ENCODE peak calls at places on chromosomes 4 and X, in four cellular contexts. One of them, this sample, is unnamed.
A peak's percentile ranks its signal among the peaks of the same experiment; 100 is the strongest.

GRCh38 chrX:150037041-150037440 is 98.8 kb upstream of the EOLA2 start:
- DNase-seq in cardiac muscle cell: peak; percentile 8
- DNase-seq in right cardiac atrium: no peak
- DNase-seq in endothelial cell of umbilical vein: peak; percentile 31
- DNase-seq in this sample: no peak

GRCh38 chr4:140187316-140187695 is 33.3 kb upstream of the MAML3 start:
- DNase-seq in endothelial cell of umbilical vein: no peak
- DNase-seq in cardiac muscle cell: no peak
- DNase-seq in right cardiac atrium: no peak
- DNase-seq in this sample: no peak

GRCh38 chr4:137641554-137641953 is 109.3 kb upstream of the PCDH18 start:
- DNase-seq in right cardiac atrium: no peak
- DNase-seq in endothelial cell of umbilical vein: no peak
- DNase-seq in cardiac muscle cell: peak; percentile 83
- DNase-seq in this sample: peak; percentile 39

GRCh38 chr4:12979797-12980196 is 504.3 kb downstream of the RAB28 start:
- DNase-seq in cardiac muscle cell: no peak
- DNase-seq in right cardiac atrium: no peak
- DNase-seq in endothelial cell of umbilical vein: no peak
- DNase-seq in this sample: no peak

GRCh38 chr4:119504616-119505015 is 124.0 kb downstream of the PDE5A start:
- DNase-seq in cardiac muscle cell: no peak
- DNase-seq in right cardiac atrium: no peak
- DNase-seq in endothelial cell of umbilical vein: no peak
- DNase-seq in this sample: no peak

GRCh38 chr4:138235419-138235952 is 6.7 kb downstream of the SLC7A11 start:
- DNase-seq in endothelial cell of umbilical vein: peak; percentile 96
- DNase-seq in right cardiac atrium: no peak
- DNase-seq in cardiac muscle cell: peak; percentile 83
- DNase-seq in this sample: no peak

GRCh38 chr4:74632634-74633033 is 161.7 kb downstream of the BTC start:
- DNase-seq in cardiac muscle cell: peak; percentile 98
- DNase-seq in endothelial cell of umbilical vein: peak; percentile 99
- DNase-seq in right cardiac atrium: no peak
- DNase-seq in this sample: no peak

GRCh38 chr4:140090215-140090731 is 63.7 kb downstream of the MAML3 start:
- DNase-seq in endothelial cell of umbilical vein: peak; percentile 73
- DNase-seq in cardiac muscle cell: peak; percentile 34
- DNase-seq in right cardiac atrium: no peak
- DNase-seq in this sample: no peak

GRCh38 chr4:108571027-108571569 is 49.3 kb upstream of the RPL34 start:
- DNase-seq in cardiac muscle cell: no peak
- DNase-seq in right cardiac atrium: no peak
- DNase-seq in endothelial cell of umbilical vein: no peak
- DNase-seq in this sample: no peak

GRCh38 chrX:153827903-153828302 is 2.4 kb downstream of the PDZD4 start:
- DNase-seq in right cardiac atrium: no peak
- DNase-seq in cardiac muscle cell: no peak
- DNase-seq in endothelial cell of umbilical vein: no peak
- DNase-seq in this sample: no peak

GRCh38 chr4:108830509-108831244 is 67.8 kb upstream of the ETNPPL start:
- DNase-seq in right cardiac atrium: peak; percentile 65
- DNase-seq in cardiac muscle cell: peak; percentile 67
- DNase-seq in endothelial cell of umbilical vein: no peak
- DNase-seq in this sample: peak; percentile 72

GRCh38 chr4:1715002-1715761 is 3.1 kb upstream of the SLBP start:
- DNase-seq in right cardiac atrium: no peak
- DNase-seq in endothelial cell of umbilical vein: no peak
- DNase-seq in cardiac muscle cell: no peak
- DNase-seq in this sample: peak; percentile 51

GRCh38 chr4:16916719-16917337 is 18.4 kb upstream of the LDB2 start:
- DNase-seq in endothelial cell of umbilical vein: peak; percentile 74
- DNase-seq in right cardiac atrium: peak; percentile 66
- DNase-seq in cardiac muscle cell: peak; percentile 52
- DNase-seq in this sample: peak; percentile 53

GRCh38 chr4:165464813-165465381 is 86.1 kb downstream of the CPE start:
- DNase-seq in cardiac muscle cell: peak; percentile 73
- DNase-seq in right cardiac atrium: no peak
- DNase-seq in endothelial cell of umbilical vein: peak; percentile 52
- DNase-seq in this sample: no peak

This sample was measured in Right ventricle myocardium superior.